ENCODE peak calls at places on chromosomes 1 and 21, in ten cellular contexts. One of them, this sample, is unnamed.

GRCh38 chr1:7421471-7422075 is 349.5 kb upstream of the VAMP3 start:
- DNase-seq in T-helper 2 cell: no peak
- DNase-seq in NCI-H2227 treated with DMSO at 0.1 percent for 48 hours: no peak
- DNase-seq in glomerular endothelial cell: no peak
- DNase-seq in activated CD8-positive, alpha-beta memory T cell treated with anti-CD3 and anti-CD28 coated beads for 1 hour: no peak
- DNase-seq in putamen: no peak
- DNase-seq in lung: no peak
- DNase-seq in effector memory CD8-positive, alpha-beta T cell: no peak
- DNase-seq in BJ: no peak
- DNase-seq in GM04504: no peak
- DNase-seq in this sample: no peak

GRCh38 chr1:245856944-245857531 is 650.0 kb downstream of the SMYD3 start:
- DNase-seq in T-helper 2 cell: no peak
- DNase-seq in NCI-H2227 treated with DMSO at 0.1 percent for 48 hours: no peak
- DNase-seq in glomerular endothelial cell: no peak
- DNase-seq in activated CD8-positive, alpha-beta memory T cell treated with anti-CD3 and anti-CD28 coated beads for 1 hour: no peak
- DNase-seq in putamen: no peak
- DNase-seq in lung: no peak
- DNase-seq in effector memory CD8-positive, alpha-beta T cell: no peak
- DNase-seq in BJ: no peak
- DNase-seq in GM04504: no peak
- DNase-seq in this sample: no peak

GRCh38 chr1:160427625-160428024 is 27.3 kb downstream of the VANGL2 start:
- DNase-seq in T-helper 2 cell: no peak
- DNase-seq in NCI-H2227 treated with DMSO at 0.1 percent for 48 hours: no peak
- DNase-seq in glomerular endothelial cell: no peak
- DNase-seq in activated CD8-positive, alpha-beta memory T cell treated with anti-CD3 and anti-CD28 coated beads for 1 hour: no peak
- DNase-seq in putamen: no peak
- DNase-seq in lung: no peak
- DNase-seq in effector memory CD8-positive, alpha-beta T cell: no peak
- DNase-seq in BJ: no peak
- DNase-seq in GM04504: no peak
- DNase-seq in this sample: no peak

GRCh38 chr1:25799758-25800537 is at the start of gene SELENON:
- DNase-seq in T-helper 2 cell: peak; percentile 15
- DNase-seq in NCI-H2227 treated with DMSO at 0.1 percent for 48 hours: peak; percentile 53
- DNase-seq in glomerular endothelial cell: no peak
- DNase-seq in activated CD8-positive, alpha-beta memory T cell treated with anti-CD3 and anti-CD28 coated beads for 1 hour: no peak
- DNase-seq in putamen: no peak
- DNase-seq in lung: peak; percentile 58
- DNase-seq in effector memory CD8-positive, alpha-beta T cell: no peak
- DNase-seq in BJ: no peak
- DNase-seq in GM04504: no peak
- DNase-seq in this sample: peak; percentile 59

GRCh38 chr1:41149570-41149969 is 92.5 kb downstream of the SCMH1 start:
- DNase-seq in T-helper 2 cell: no peak
- DNase-seq in NCI-H2227 treated with DMSO at 0.1 percent for 48 hours: no peak
- DNase-seq in glomerular endothelial cell: no peak
- DNase-seq in activated CD8-positive, alpha-beta memory T cell treated with anti-CD3 and anti-CD28 coated beads for 1 hour: no peak
- DNase-seq in putamen: no peak
- DNase-seq in lung: no peak
- DNase-seq in effector memory CD8-positive, alpha-beta T cell: no peak
- DNase-seq in BJ: no peak
- DNase-seq in GM04504: no peak
- DNase-seq in this sample: no peak

GRCh38 chr1:25501235-25502058 is 42.0 kb upstream of the LDLRAP1 start:
- DNase-seq in T-helper 2 cell: no peak
- DNase-seq in NCI-H2227 treated with DMSO at 0.1 percent for 48 hours: no peak
- DNase-seq in glomerular endothelial cell: no peak
- DNase-seq in activated CD8-positive, alpha-beta memory T cell treated with anti-CD3 and anti-CD28 coated beads for 1 hour: no peak
- DNase-seq in putamen: no peak
- DNase-seq in lung: no peak
- DNase-seq in effector memory CD8-positive, alpha-beta T cell: no peak
- DNase-seq in BJ: peak; percentile 31
- DNase-seq in GM04504: peak; percentile 40
- DNase-seq in this sample: peak; percentile 36

GRCh38 chr1:8006037-8006963 is 19.8 kb downstream of the ERRFI1 start:
- DNase-seq in T-helper 2 cell: no peak
- DNase-seq in NCI-H2227 treated with DMSO at 0.1 percent for 48 hours: no peak
- DNase-seq in glomerular endothelial cell: no peak
- DNase-seq in activated CD8-positive, alpha-beta memory T cell treated with anti-CD3 and anti-CD28 coated beads for 1 hour: no peak
- DNase-seq in putamen: no peak
- DNase-seq in lung: no peak
- DNase-seq in effector memory CD8-positive, alpha-beta T cell: no peak
- DNase-seq in BJ: no peak
- DNase-seq in GM04504: no peak
- DNase-seq in this sample: peak; percentile 82

GRCh38 chr21:42654179-42654912 is 925 bp downstream of the PDE9A start:
- DNase-seq in T-helper 2 cell: no peak
- DNase-seq in NCI-H2227 treated with DMSO at 0.1 percent for 48 hours: peak; percentile 25
- DNase-seq in glomerular endothelial cell: no peak
- DNase-seq in activated CD8-positive, alpha-beta memory T cell treated with anti-CD3 and anti-CD28 coated beads for 1 hour: no peak
- DNase-seq in putamen: no peak
- DNase-seq in lung: no peak
- DNase-seq in effector memory CD8-positive, alpha-beta T cell: no peak
- DNase-seq in BJ: no peak
- DNase-seq in GM04504: no peak
- DNase-seq in this sample: peak; percentile 85

GRCh38 chr1:116365857-116366256 is 7.2 kb upstream of the ATP1A1 start:
- DNase-seq in T-helper 2 cell: no peak
- DNase-seq in NCI-H2227 treated with DMSO at 0.1 percent for 48 hours: no peak
- DNase-seq in glomerular endothelial cell: no peak
- DNase-seq in activated CD8-positive, alpha-beta memory T cell treated with anti-CD3 and anti-CD28 coated beads for 1 hour: no peak
- DNase-seq in putamen: no peak
- DNase-seq in lung: no peak
- DNase-seq in effector memory CD8-positive, alpha-beta T cell: no peak
- DNase-seq in BJ: no peak
- DNase-seq in GM04504: no peak
- DNase-seq in this sample: no peak

GRCh38 chr21:34765619-34766018 is 96.8 kb downstream of the CLIC6 start:
- DNase-seq in T-helper 2 cell: no peak
- DNase-seq in NCI-H2227 treated with DMSO at 0.1 percent for 48 hours: no peak
- DNase-seq in glomerular endothelial cell: no peak
- DNase-seq in activated CD8-positive, alpha-beta memory T cell treated with anti-CD3 and anti-CD28 coated beads for 1 hour: no peak
- DNase-seq in putamen: no peak
- DNase-seq in lung: no peak
- DNase-seq in effector memory CD8-positive, alpha-beta T cell: no peak
- DNase-seq in BJ: no peak
- DNase-seq in GM04504: no peak
- DNase-seq in this sample: no peak

GRCh38 chr1:31422505-31423319 is 9.7 kb downstream of the SERINC2 start:
- DNase-seq in T-helper 2 cell: peak; percentile 38
- DNase-seq in NCI-H2227 treated with DMSO at 0.1 percent for 48 hours: peak; percentile 69
- DNase-seq in glomerular endothelial cell: peak; percentile 27
- DNase-seq in activated CD8-positive, alpha-beta memory T cell treated with anti-CD3 and anti-CD28 coated beads for 1 hour: peak; percentile 21
- DNase-seq in putamen: peak; percentile 15
- DNase-seq in lung: peak; percentile 79
- DNase-seq in effector memory CD8-positive, alpha-beta T cell: peak; percentile 60
- DNase-seq in BJ: peak; percentile 31
- DNase-seq in GM04504: peak; percentile 66
- DNase-seq in this sample: peak; percentile 71

GRCh38 chr1:11466416-11466815 is 12.5 kb upstream of the DISP3 start:
- DNase-seq in T-helper 2 cell: no peak
- DNase-seq in NCI-H2227 treated with DMSO at 0.1 percent for 48 hours: no peak
- DNase-seq in glomerular endothelial cell: no peak
- DNase-seq in activated CD8-positive, alpha-beta memory T cell treated with anti-CD3 and anti-CD28 coated beads for 1 hour: no peak
- DNase-seq in putamen: no peak
- DNase-seq in lung: no peak
- DNase-seq in effector memory CD8-positive, alpha-beta T cell: no peak
- DNase-seq in BJ: no peak
- DNase-seq in GM04504: no peak
- DNase-seq in this sample: no peak